ENCODE peak calls at places on chromosomes 2 and 18, in seven cellular contexts. One of them, this sample, is unnamed.

GRCh38 chr2:128638741-128639477 is 320.2 kb upstream of the HS6ST1 start:
- DNase-seq in WERI-Rb-1: no peak
- DNase-seq in GM06990: no peak
- DNase-seq in cardiac muscle cell: no peak
- DNase-seq in RWPE2: no peak
- DNase-seq in OCI-LY7: no peak
- DNase-seq in fibroblast of the aortic adventitia: no peak
- DNase-seq in this sample: no peak

GRCh38 chr18:6876646-6877045 is 147.1 kb downstream of the ARHGAP28 start:
- DNase-seq in cardiac muscle cell: peak; percentile 18
- DNase-seq in RWPE2: no peak
- DNase-seq in OCI-LY7: no peak
- DNase-seq in fibroblast of the aortic adventitia: peak; percentile 4
- DNase-seq in WERI-Rb-1: no peak
- DNase-seq in GM06990: no peak
- DNase-seq in this sample: peak; percentile 20

GRCh38 chr2:109700680-109701274 is 86.6 kb downstream of the SOWAHC start:
- DNase-seq in WERI-Rb-1: no peak
- DNase-seq in cardiac muscle cell: no peak
- DNase-seq in OCI-LY7: no peak
- DNase-seq in fibroblast of the aortic adventitia: no peak
- DNase-seq in GM06990: no peak
- DNase-seq in RWPE2: no peak
- DNase-seq in this sample: no peak

GRCh38 chr2:18898271-18898670 is 308.9 kb upstream of the NT5C1B start:
- DNase-seq in GM06990: no peak
- DNase-seq in cardiac muscle cell: no peak
- DNase-seq in RWPE2: no peak
- DNase-seq in OCI-LY7: no peak
- DNase-seq in WERI-Rb-1: no peak
- DNase-seq in fibroblast of the aortic adventitia: peak; percentile 49
- DNase-seq in this sample: no peak

GRCh38 chr18:69469444-69469919 is 68.8 kb downstream of the DOK6 start:
- DNase-seq in WERI-Rb-1: peak; percentile 15
- DNase-seq in fibroblast of the aortic adventitia: no peak
- DNase-seq in RWPE2: no peak
- DNase-seq in cardiac muscle cell: peak; percentile 19
- DNase-seq in GM06990: peak; percentile 6
- DNase-seq in OCI-LY7: no peak
- DNase-seq in this sample: peak; percentile 16

GRCh38 chr18:54607213-54607934 is 16.3 kb downstream of the DYNAP start:
- DNase-seq in cardiac muscle cell: peak; percentile 21
- DNase-seq in OCI-LY7: no peak
- DNase-seq in GM06990: no peak
- DNase-seq in RWPE2: no peak
- DNase-seq in WERI-Rb-1: no peak
- DNase-seq in fibroblast of the aortic adventitia: peak; percentile 2
- DNase-seq in this sample: peak; percentile 4

GRCh38 chr2:20148841-20149702 is 75.9 kb downstream of the SDC1 start:
- DNase-seq in GM06990: no peak
- DNase-seq in OCI-LY7: no peak
- DNase-seq in RWPE2: peak; percentile 12
- DNase-seq in cardiac muscle cell: peak; percentile 60
- DNase-seq in fibroblast of the aortic adventitia: peak; percentile 66
- DNase-seq in WERI-Rb-1: no peak
- DNase-seq in this sample: peak; percentile 88

GRCh38 chr2:75021672-75022071 is 63.2 kb downstream of the POLE4 start:
- DNase-seq in fibroblast of the aortic adventitia: peak; percentile 93
- DNase-seq in OCI-LY7: no peak
- DNase-seq in GM06990: no peak
- DNase-seq in cardiac muscle cell: peak; percentile 95
- DNase-seq in RWPE2: no peak
- DNase-seq in WERI-Rb-1: no peak
- DNase-seq in this sample: peak; percentile 80

GRCh38 chr2:44747794-44748193 is 193.7 kb upstream of the SIX3 start:
- DNase-seq in OCI-LY7: no peak
- DNase-seq in cardiac muscle cell: no peak
- DNase-seq in fibroblast of the aortic adventitia: no peak
- DNase-seq in GM06990: no peak
- DNase-seq in RWPE2: no peak
- DNase-seq in WERI-Rb-1: no peak
- DNase-seq in this sample: no peak

GRCh38 chr2:201901770-201902169 is 95.4 kb downstream of the CDK15 start:
- DNase-seq in GM06990: no peak
- DNase-seq in fibroblast of the aortic adventitia: no peak
- DNase-seq in RWPE2: no peak
- DNase-seq in cardiac muscle cell: no peak
- DNase-seq in OCI-LY7: no peak
- DNase-seq in WERI-Rb-1: no peak
- DNase-seq in this sample: no peak

GRCh38 chr18:37575646-37576045 is 10.0 kb upstream of the CELF4 start:
- DNase-seq in WERI-Rb-1: no peak
- DNase-seq in OCI-LY7: no peak
- DNase-seq in RWPE2: no peak
- DNase-seq in fibroblast of the aortic adventitia: no peak
- DNase-seq in cardiac muscle cell: no peak
- DNase-seq in GM06990: no peak
- DNase-seq in this sample: no peak

GRCh38 chr18:49926076-49926745 is 112.9 kb upstream of the ACAA2 start:
- DNase-seq in cardiac muscle cell: no peak
- DNase-seq in GM06990: no peak
- DNase-seq in OCI-LY7: no peak
- DNase-seq in RWPE2: no peak
- DNase-seq in fibroblast of the aortic adventitia: no peak
- DNase-seq in WERI-Rb-1: no peak
- DNase-seq in this sample: peak; percentile 6

GRCh38 chr18:21682276-21683051 is 22.1 kb downstream of the ABHD3 start:
- DNase-seq in WERI-Rb-1: no peak
- DNase-seq in RWPE2: no peak
- DNase-seq in GM06990: peak; percentile 61
- DNase-seq in fibroblast of the aortic adventitia: peak; percentile 82
- DNase-seq in OCI-LY7: peak; percentile 40
- DNase-seq in cardiac muscle cell: peak; percentile 83
- DNase-seq in this sample: peak; percentile 97

GRCh38 chr2:120606931-120607330 is 128.7 kb upstream of the GLI2 start:
- DNase-seq in WERI-Rb-1: no peak
- DNase-seq in fibroblast of the aortic adventitia: peak; percentile 22
- DNase-seq in RWPE2: no peak
- DNase-seq in GM06990: no peak
- DNase-seq in cardiac muscle cell: no peak
- DNase-seq in OCI-LY7: no peak
- DNase-seq in this sample: no peak

GRCh38 chr18:69002233-69002632 is 204.4 kb downstream of the CCDC102B start:
- DNase-seq in WERI-Rb-1: no peak
- DNase-seq in GM06990: no peak
- DNase-seq in fibroblast of the aortic adventitia: no peak
- DNase-seq in RWPE2: no peak
- DNase-seq in OCI-LY7: no peak
- DNase-seq in cardiac muscle cell: no peak
- DNase-seq in this sample: no peak

GRCh38 chr18:74389161-74389927 is 67.8 kb downstream of the DIPK1C start:
- DNase-seq in GM06990: no peak
- DNase-seq in fibroblast of the aortic adventitia: no peak
- DNase-seq in OCI-LY7: no peak
- DNase-seq in cardiac muscle cell: peak; percentile 17
- DNase-seq in WERI-Rb-1: no peak
- DNase-seq in RWPE2: no peak
- DNase-seq in this sample: no peak

GRCh38 chr2:173288561-173288960 is 66.1 kb upstream of the CDCA7 start:
- DNase-seq in OCI-LY7: no peak
- DNase-seq in WERI-Rb-1: no peak
- DNase-seq in cardiac muscle cell: peak; percentile 43
- DNase-seq in RWPE2: no peak
- DNase-seq in GM06990: no peak
- DNase-seq in fibroblast of the aortic adventitia: peak; percentile 10
- DNase-seq in this sample: no peak

GRCh38 chr2:227607969-227608368 is 6.7 kb downstream of the SCYGR3 start:
- DNase-seq in OCI-LY7: no peak
- DNase-seq in cardiac muscle cell: peak; percentile 27
- DNase-seq in RWPE2: no peak
- DNase-seq in WERI-Rb-1: no peak
- DNase-seq in fibroblast of the aortic adventitia: peak; percentile 20
- DNase-seq in GM06990: no peak
- DNase-seq in this sample: no peak

GRCh38 chr2:1773883-1774282 is 29.6 kb upstream of the PXDN start:
- DNase-seq in OCI-LY7: no peak
- DNase-seq in cardiac muscle cell: no peak
- DNase-seq in fibroblast of the aortic adventitia: no peak
- DNase-seq in WERI-Rb-1: no peak
- DNase-seq in RWPE2: no peak
- DNase-seq in GM06990: no peak
- DNase-seq in this sample: no peak

GRCh38 chr2:129801575-129801974 is 177.9 kb upstream of the RAB6C start:
- DNase-seq in OCI-LY7: no peak
- DNase-seq in cardiac muscle cell: peak; percentile 7
- DNase-seq in RWPE2: no peak
- DNase-seq in WERI-Rb-1: no peak
- DNase-seq in GM06990: no peak
- DNase-seq in fibroblast of the aortic adventitia: peak; percentile 55
- DNase-seq in this sample: no peak

DNA sequence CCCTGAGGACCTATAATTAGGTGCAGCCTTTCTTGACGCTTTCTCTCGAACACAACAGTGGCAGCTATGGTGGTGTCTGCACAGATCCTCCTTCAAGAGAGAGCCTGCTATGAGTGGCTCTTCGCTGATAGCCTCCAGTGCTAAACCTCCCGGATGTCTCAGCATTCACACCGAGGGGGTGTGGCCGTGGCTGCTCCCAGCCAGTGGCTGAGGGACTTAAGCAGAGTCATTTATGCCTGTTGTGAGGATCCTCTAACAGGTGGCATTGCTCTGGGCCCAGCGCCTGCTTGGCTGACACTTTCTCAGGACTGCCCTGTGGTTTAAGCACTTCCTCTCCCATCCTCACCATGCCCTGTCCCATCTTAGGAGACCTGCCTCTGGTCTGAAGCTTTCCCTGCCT is 592.0 kb upstream of the LRRTM1 start:
- DNase-seq in OCI-LY7: peak; percentile 24
- DNase-seq in WERI-Rb-1: no peak
- DNase-seq in fibroblast of the aortic adventitia: no peak
- DNase-seq in GM06990: no peak
- DNase-seq in cardiac muscle cell: no peak
- DNase-seq in RWPE2: no peak
- DNase-seq in this sample: no peak
- H3K4me3 ChIP-seq in OCI-LY7: no peak overlapping the region
- H3K4me3 ChIP-seq in WERI-Rb-1: no peak overlapping the region
- H3K4me3 ChIP-seq in fibroblast of the aortic adventitia: no peak overlapping the region
- H3K4me3 ChIP-seq in GM06990: no peak overlapping the region
- H3K4me3 ChIP-seq in cardiac muscle cell: no peak overlapping the region
- H3K4me3 ChIP-seq in RWPE2: no peak overlapping the region
- H3K4me3 ChIP-seq in this sample: no peak overlapping the region

DNA sequence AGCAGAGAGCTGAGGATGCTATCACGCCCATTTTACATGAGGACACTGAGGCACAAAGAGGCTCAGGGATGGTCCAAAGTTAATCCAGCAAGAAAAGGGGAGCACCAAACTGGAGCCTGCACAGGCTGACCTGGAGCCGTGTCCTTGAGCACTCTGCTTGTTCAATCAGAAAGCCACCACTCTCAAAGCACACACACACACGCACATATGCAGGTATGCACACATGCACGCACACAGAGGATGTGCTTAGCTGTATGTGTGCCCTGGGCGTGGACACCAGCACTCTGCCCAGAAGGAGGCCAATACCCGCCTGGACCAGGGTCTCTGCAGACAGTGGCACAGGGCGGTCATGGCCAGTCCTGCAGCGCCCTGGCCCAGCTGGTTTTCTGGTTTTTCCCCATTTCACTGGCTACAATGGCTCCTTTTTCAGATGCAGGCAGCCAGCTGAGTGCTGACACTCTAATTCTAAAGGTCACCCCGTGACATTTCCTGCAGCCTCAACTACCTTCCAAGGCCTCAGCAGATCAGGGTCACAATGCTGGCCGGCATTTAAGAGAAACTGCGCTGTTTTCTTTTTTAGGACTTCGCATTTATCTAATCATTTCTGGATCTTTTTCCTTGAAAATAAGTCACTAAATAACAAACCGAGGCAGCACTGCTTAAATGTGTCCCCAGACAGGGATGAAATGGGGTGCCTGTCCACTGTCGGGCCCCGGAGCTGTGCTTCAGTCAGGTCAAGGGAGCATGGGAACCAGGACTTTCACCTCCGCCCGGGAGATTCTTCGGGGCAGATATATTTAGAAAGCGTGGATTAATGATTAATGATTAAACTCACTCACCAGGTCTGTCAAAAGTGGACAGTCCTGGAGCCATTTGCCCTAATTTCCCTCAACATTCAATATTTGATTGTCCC is 104.5 kb downstream of the HDAC4 start:
- DNase-seq in GM06990: no peak
- DNase-seq in WERI-Rb-1: no peak
- DNase-seq in fibroblast of the aortic adventitia: no peak
- DNase-seq in OCI-LY7: no peak
- DNase-seq in RWPE2: peak; percentile 16
- DNase-seq in cardiac muscle cell: no peak
- DNase-seq in this sample: no peak
- H3K4me3 ChIP-seq in GM06990: no peak overlapping the region
- H3K4me3 ChIP-seq in WERI-Rb-1: no peak overlapping the region
- H3K4me3 ChIP-seq in fibroblast of the aortic adventitia: no peak overlapping the region
- H3K4me3 ChIP-seq in OCI-LY7: no peak overlapping the region
- H3K4me3 ChIP-seq in RWPE2: no peak overlapping the region
- H3K4me3 ChIP-seq in cardiac muscle cell: no peak overlapping the region
- H3K4me3 ChIP-seq in this sample: no peak overlapping the region

GRCh38 chr18:41395695-41396094 is 559.3 kb upstream of the PIK3C3 start:
- DNase-seq in fibroblast of the aortic adventitia: no peak
- DNase-seq in OCI-LY7: no peak
- DNase-seq in WERI-Rb-1: no peak
- DNase-seq in cardiac muscle cell: peak; percentile 22
- DNase-seq in GM06990: no peak
- DNase-seq in RWPE2: no peak
- DNase-seq in this sample: no peak

GRCh38 chr18:41389936-41390667 is 564.9 kb upstream of the PIK3C3 start:
- DNase-seq in GM06990: no peak
- DNase-seq in WERI-Rb-1: no peak
- DNase-seq in fibroblast of the aortic adventitia: no peak
- DNase-seq in cardiac muscle cell: no peak
- DNase-seq in RWPE2: no peak
- DNase-seq in OCI-LY7: no peak
- DNase-seq in this sample: no peak

GRCh38 chr18:41396861-41397260 is 558.2 kb upstream of the PIK3C3 start:
- DNase-seq in cardiac muscle cell: no peak
- DNase-seq in RWPE2: no peak
- DNase-seq in WERI-Rb-1: no peak
- DNase-seq in GM06990: no peak
- DNase-seq in fibroblast of the aortic adventitia: no peak
- DNase-seq in OCI-LY7: no peak
- DNase-seq in this sample: no peak

GRCh38 chr18:41396211-41396610 is 558.8 kb upstream of the PIK3C3 start:
- DNase-seq in GM06990: no peak
- DNase-seq in WERI-Rb-1: no peak
- DNase-seq in cardiac muscle cell: peak; percentile 27
- DNase-seq in OCI-LY7: no peak
- DNase-seq in RWPE2: no peak
- DNase-seq in fibroblast of the aortic adventitia: no peak
- DNase-seq in this sample: no peak

GRCh38 chr18:41391616-41392610 is 563.1 kb upstream of the PIK3C3 start:
- DNase-seq in fibroblast of the aortic adventitia: peak; percentile 5
- DNase-seq in cardiac muscle cell: peak; percentile 85
- DNase-seq in RWPE2: no peak
- DNase-seq in OCI-LY7: no peak
- DNase-seq in GM06990: peak; percentile 13
- DNase-seq in WERI-Rb-1: peak; percentile 73
- DNase-seq in this sample: peak; percentile 28
- H3K4me3 ChIP-seq in fibroblast of the aortic adventitia: no peak overlapping the region
- H3K4me3 ChIP-seq in cardiac muscle cell: no peak overlapping the region
- H3K4me3 ChIP-seq in RWPE2: peak overlapping the region; percentile 21
- H3K4me3 ChIP-seq in OCI-LY7: no peak overlapping the region
- H3K4me3 ChIP-seq in GM06990: no peak overlapping the region
- H3K4me3 ChIP-seq in WERI-Rb-1: peak overlapping the region; percentile 44
- H3K4me3 ChIP-seq in this sample: peak overlapping the region; percentile 13

GRCh38 chr18:58222439-58223125 is 178.6 kb downstream of the NEDD4L start:
- DNase-seq in OCI-LY7: no peak
- DNase-seq in fibroblast of the aortic adventitia: no peak
- DNase-seq in cardiac muscle cell: no peak
- DNase-seq in GM06990: no peak
- DNase-seq in RWPE2: no peak
- DNase-seq in WERI-Rb-1: no peak
- DNase-seq in this sample: peak; percentile 7
- H3K4me3 ChIP-seq in OCI-LY7: no peak overlapping the region
- H3K4me3 ChIP-seq in fibroblast of the aortic adventitia: no peak overlapping the region
- H3K4me3 ChIP-seq in cardiac muscle cell: no peak overlapping the region
- H3K4me3 ChIP-seq in GM06990: peak overlapping the region; percentile 56
- H3K4me3 ChIP-seq in RWPE2: peak overlapping the region; percentile 50
- H3K4me3 ChIP-seq in WERI-Rb-1: no peak overlapping the region
- H3K4me3 ChIP-seq in this sample: no peak overlapping the region